ENCODE peak calls at places on chromosome 14, in six cellular contexts. One of them, this sample, is unnamed.

GRCh38 chr14:47675489-47676300 is at the start of gene MDGA2:
- DNase-seq in nephron progenitor cell: peak
- DNase-seq in A549: peak
- DNase-seq in transverse colon: no peak
- DNase-seq in AG10803: no peak
- DNase-seq in lower lobe of right lung: no peak
- DNase-seq in this sample: no peak

GRCh38 chr14:34981743-34982420 is 910 bp upstream of the SRP54 start:
- DNase-seq in nephron progenitor cell: peak
- DNase-seq in A549: peak
- DNase-seq in transverse colon: peak
- DNase-seq in AG10803: no peak
- DNase-seq in lower lobe of right lung: no peak
- DNase-seq in this sample: no peak

GRCh38 chr14:23052182-23052623 is 5.1 kb downstream of the CDH24 start:
- DNase-seq in nephron progenitor cell: peak
- DNase-seq in A549: peak
- DNase-seq in transverse colon: no peak
- DNase-seq in AG10803: no peak
- DNase-seq in lower lobe of right lung: no peak
- DNase-seq in this sample: peak

GRCh38 chr14:28577187-28577586 is 189.4 kb upstream of the FOXG1 start:
- DNase-seq in nephron progenitor cell: no peak
- DNase-seq in A549: no peak
- DNase-seq in transverse colon: no peak
- DNase-seq in AG10803: no peak
- DNase-seq in lower lobe of right lung: no peak
- DNase-seq in this sample: no peak

GRCh38 chr14:68397371-68397779 is 395.5 kb downstream of the ZFP36L1 start:
- DNase-seq in nephron progenitor cell: no peak
- DNase-seq in A549: no peak
- DNase-seq in transverse colon: peak
- DNase-seq in AG10803: peak
- DNase-seq in lower lobe of right lung: peak
- DNase-seq in this sample: no peak

GRCh38 chr14:104586832-104587620 is 7.5 kb downstream of the C14orf180 start:
- DNase-seq in nephron progenitor cell: no peak
- DNase-seq in A549: no peak
- DNase-seq in transverse colon: no peak
- DNase-seq in AG10803: peak
- DNase-seq in lower lobe of right lung: no peak
- DNase-seq in this sample: no peak

GRCh38 chr14:56812364-56813103 is 2.3 kb upstream of the OTX2 start:
- DNase-seq in nephron progenitor cell: peak
- DNase-seq in A549: no peak
- DNase-seq in transverse colon: no peak
- DNase-seq in AG10803: no peak
- DNase-seq in lower lobe of right lung: no peak
- DNase-seq in this sample: no peak

GRCh38 chr14:88296343-88296742 is 26.7 kb downstream of the KCNK10 start:
- DNase-seq in nephron progenitor cell: no peak
- DNase-seq in A549: no peak
- DNase-seq in transverse colon: no peak
- DNase-seq in AG10803: no peak
- DNase-seq in lower lobe of right lung: no peak
- DNase-seq in this sample: no peak

GRCh38 chr14:104441275-104442106 is 138.1 kb upstream of the C14orf180 start:
- DNase-seq in nephron progenitor cell: no peak
- DNase-seq in A549: no peak
- DNase-seq in transverse colon: no peak
- DNase-seq in AG10803: no peak
- DNase-seq in lower lobe of right lung: no peak
- DNase-seq in this sample: no peak

GRCh38 chr14:91327201-91327600 is 82.7 kb upstream of the GPR68 start:
- DNase-seq in nephron progenitor cell: no peak
- DNase-seq in A549: no peak
- DNase-seq in transverse colon: no peak
- DNase-seq in AG10803: no peak
- DNase-seq in lower lobe of right lung: no peak
- DNase-seq in this sample: no peak

GRCh38 chr14:27528328-27528727 is 930.5 kb upstream of the NOVA1 start:
- DNase-seq in nephron progenitor cell: peak
- DNase-seq in A549: peak
- DNase-seq in transverse colon: no peak
- DNase-seq in AG10803: peak
- DNase-seq in lower lobe of right lung: no peak
- DNase-seq in this sample: no peak

GRCh38 chr14:26323781-26324363 is 274.0 kb downstream of the NOVA1 start:
- DNase-seq in nephron progenitor cell: no peak
- DNase-seq in A549: no peak
- DNase-seq in transverse colon: no peak
- DNase-seq in AG10803: no peak
- DNase-seq in lower lobe of right lung: no peak
- DNase-seq in this sample: no peak

GRCh38 chr14:59093889-59094288 is 94.6 kb upstream of the DAAM1 start:
- DNase-seq in nephron progenitor cell: no peak
- DNase-seq in A549: no peak
- DNase-seq in transverse colon: no peak
- DNase-seq in AG10803: peak
- DNase-seq in lower lobe of right lung: no peak
- DNase-seq in this sample: no peak

GRCh38 chr14:29741909-29742401 is 185.7 kb downstream of the PRKD1 start:
- DNase-seq in nephron progenitor cell: no peak
- DNase-seq in A549: no peak
- DNase-seq in transverse colon: no peak
- DNase-seq in AG10803: peak
- DNase-seq in lower lobe of right lung: no peak
- DNase-seq in this sample: no peak

GRCh38 chr14:22303589-22304195 is 285.3 kb downstream of the DAD1 start:
- DNase-seq in nephron progenitor cell: no peak
- DNase-seq in A549: no peak
- DNase-seq in transverse colon: no peak
- DNase-seq in AG10803: peak
- DNase-seq in lower lobe of right lung: no peak
- DNase-seq in this sample: no peak

GRCh38 chr14:74786916-74787315 is 23.8 kb downstream of the YLPM1 start:
- DNase-seq in nephron progenitor cell: no peak
- DNase-seq in A549: no peak
- DNase-seq in transverse colon: no peak
- DNase-seq in AG10803: no peak
- DNase-seq in lower lobe of right lung: no peak
- DNase-seq in this sample: no peak

GRCh38 chr14:24098927-24099813 is 5.1 kb downstream of the PCK2 start:
- DNase-seq in nephron progenitor cell: no peak
- DNase-seq in A549: no peak
- DNase-seq in transverse colon: no peak
- DNase-seq in AG10803: no peak
- DNase-seq in lower lobe of right lung: no peak
- DNase-seq in this sample: no peak

GRCh38 chr14:80787876-80788275 is 153.7 kb downstream of the CEP128 start:
- DNase-seq in nephron progenitor cell: no peak
- DNase-seq in A549: no peak
- DNase-seq in transverse colon: no peak
- DNase-seq in AG10803: peak
- DNase-seq in lower lobe of right lung: no peak
- DNase-seq in this sample: no peak

GRCh38 chr14:31508140-31508539 is 20.3 kb upstream of the GPR33 start:
- DNase-seq in nephron progenitor cell: peak
- DNase-seq in A549: no peak
- DNase-seq in transverse colon: no peak
- DNase-seq in AG10803: no peak
- DNase-seq in lower lobe of right lung: no peak
- DNase-seq in this sample: no peak

GRCh38 chr14:104885973-104886689 is 21.1 kb downstream of the CEP170B start:
- DNase-seq in nephron progenitor cell: no peak
- DNase-seq in A549: no peak
- DNase-seq in transverse colon: peak
- DNase-seq in AG10803: no peak
- DNase-seq in lower lobe of right lung: peak
- DNase-seq in this sample: no peak

GRCh38 chr14:65330416-65330815 is 82.1 kb upstream of the FUT8 start:
- DNase-seq in nephron progenitor cell: no peak
- DNase-seq in A549: no peak
- DNase-seq in transverse colon: no peak
- DNase-seq in AG10803: no peak
- DNase-seq in lower lobe of right lung: no peak
- DNase-seq in this sample: no peak

GRCh38 chr14:50040401-50040775 is 76.0 kb downstream of the VCPKMT start:
- DNase-seq in nephron progenitor cell: no peak
- DNase-seq in A549: peak
- DNase-seq in transverse colon: peak
- DNase-seq in AG10803: peak
- DNase-seq in lower lobe of right lung: no peak
- DNase-seq in this sample: no peak

GRCh38 chr14:26597136-26598080 is at the start of gene NOVA1:
- DNase-seq in nephron progenitor cell: peak
- DNase-seq in A549: peak
- DNase-seq in transverse colon: peak
- DNase-seq in AG10803: no peak
- DNase-seq in lower lobe of right lung: peak
- DNase-seq in this sample: no peak

GRCh38 chr14:89575386-89576061 is 158.5 kb upstream of the FOXN3 start:
- DNase-seq in nephron progenitor cell: no peak
- DNase-seq in A549: no peak
- DNase-seq in transverse colon: no peak
- DNase-seq in AG10803: no peak
- DNase-seq in lower lobe of right lung: no peak
- DNase-seq in this sample: no peak

GRCh38 chr14:21070610-21071224 is 613 bp downstream of the ARHGEF40 start:
- DNase-seq in nephron progenitor cell: peak
- DNase-seq in A549: no peak
- DNase-seq in transverse colon: peak
- DNase-seq in AG10803: peak
- DNase-seq in lower lobe of right lung: no peak
- DNase-seq in this sample: no peak

GRCh38 chr14:23910876-23911210 is 42.7 kb upstream of the DHRS4 start:
- DNase-seq in nephron progenitor cell: no peak
- DNase-seq in A549: no peak
- DNase-seq in transverse colon: no peak
- DNase-seq in AG10803: no peak
- DNase-seq in lower lobe of right lung: no peak
- DNase-seq in this sample: no peak

GRCh38 chr14:99213101-99213500 is 58.9 kb downstream of the BCL11B start:
- DNase-seq in nephron progenitor cell: no peak
- DNase-seq in A549: no peak
- DNase-seq in transverse colon: no peak
- DNase-seq in AG10803: no peak
- DNase-seq in lower lobe of right lung: no peak
- DNase-seq in this sample: no peak

GRCh38 chr14:101084436-101084826 is 180.9 kb upstream of the RTL1 start:
- DNase-seq in nephron progenitor cell: no peak
- DNase-seq in A549: no peak
- DNase-seq in transverse colon: no peak
- DNase-seq in AG10803: no peak
- DNase-seq in lower lobe of right lung: no peak
- DNase-seq in this sample: no peak

GRCh38 chr14:101082036-101082435 is 178.5 kb upstream of the RTL1 start:
- DNase-seq in nephron progenitor cell: no peak
- DNase-seq in A549: no peak
- DNase-seq in transverse colon: no peak
- DNase-seq in AG10803: no peak
- DNase-seq in lower lobe of right lung: no peak
- DNase-seq in this sample: no peak

GRCh38 chr14:101080922-101081593 is 177.5 kb upstream of the RTL1 start:
- DNase-seq in nephron progenitor cell: no peak
- DNase-seq in A549: no peak
- DNase-seq in transverse colon: no peak
- DNase-seq in AG10803: no peak
- DNase-seq in lower lobe of right lung: no peak
- DNase-seq in this sample: no peak

GRCh38 chr14:101082436-101083384 is 179.2 kb upstream of the RTL1 start:
- DNase-seq in nephron progenitor cell: no peak
- DNase-seq in A549: no peak
- DNase-seq in transverse colon: no peak
- DNase-seq in AG10803: no peak
- DNase-seq in lower lobe of right lung: no peak
- DNase-seq in this sample: no peak

GRCh38 chr14:101083564-101084435 is 180.3 kb upstream of the RTL1 start:
- DNase-seq in nephron progenitor cell: no peak
- DNase-seq in A549: peak
- DNase-seq in transverse colon: peak
- DNase-seq in AG10803: no peak
- DNase-seq in lower lobe of right lung: no peak
- DNase-seq in this sample: no peak
- TF ChIP-seq CTCF in nephron progenitor cell: no peak
- TF ChIP-seq CTCF in A549: no peak
- TF ChIP-seq CTCF in transverse colon: no peak
- TF ChIP-seq CTCF in AG10803: no peak
- TF ChIP-seq CTCF in lower lobe of right lung: no peak
- TF ChIP-seq CTCF in this sample: no peak

GRCh38 chr14:77074969-77075368 is 23.1 kb upstream of the CIPC start:
- DNase-seq in nephron progenitor cell: no peak
- DNase-seq in A549: no peak
- DNase-seq in transverse colon: no peak
- DNase-seq in AG10803: no peak
- DNase-seq in lower lobe of right lung: no peak
- DNase-seq in this sample: no peak
- TF ChIP-seq CTCF in nephron progenitor cell: no peak
- TF ChIP-seq CTCF in A549: no peak
- TF ChIP-seq CTCF in transverse colon: no peak
- TF ChIP-seq CTCF in AG10803: no peak
- TF ChIP-seq CTCF in lower lobe of right lung: no peak
- TF ChIP-seq CTCF in this sample: no peak

GRCh38 chr14:55430024-55430690 is 10.3 kb downstream of the TBPL2 start:
- DNase-seq in nephron progenitor cell: no peak
- DNase-seq in A549: peak
- DNase-seq in transverse colon: peak
- DNase-seq in AG10803: peak
- DNase-seq in lower lobe of right lung: no peak
- DNase-seq in this sample: no peak
- TF ChIP-seq CTCF in nephron progenitor cell: peak
- TF ChIP-seq CTCF in A549: peak
- TF ChIP-seq CTCF in transverse colon: peak
- TF ChIP-seq CTCF in AG10803: peak
- TF ChIP-seq CTCF in lower lobe of right lung: peak
- TF ChIP-seq CTCF in this sample: peak

DNA sequence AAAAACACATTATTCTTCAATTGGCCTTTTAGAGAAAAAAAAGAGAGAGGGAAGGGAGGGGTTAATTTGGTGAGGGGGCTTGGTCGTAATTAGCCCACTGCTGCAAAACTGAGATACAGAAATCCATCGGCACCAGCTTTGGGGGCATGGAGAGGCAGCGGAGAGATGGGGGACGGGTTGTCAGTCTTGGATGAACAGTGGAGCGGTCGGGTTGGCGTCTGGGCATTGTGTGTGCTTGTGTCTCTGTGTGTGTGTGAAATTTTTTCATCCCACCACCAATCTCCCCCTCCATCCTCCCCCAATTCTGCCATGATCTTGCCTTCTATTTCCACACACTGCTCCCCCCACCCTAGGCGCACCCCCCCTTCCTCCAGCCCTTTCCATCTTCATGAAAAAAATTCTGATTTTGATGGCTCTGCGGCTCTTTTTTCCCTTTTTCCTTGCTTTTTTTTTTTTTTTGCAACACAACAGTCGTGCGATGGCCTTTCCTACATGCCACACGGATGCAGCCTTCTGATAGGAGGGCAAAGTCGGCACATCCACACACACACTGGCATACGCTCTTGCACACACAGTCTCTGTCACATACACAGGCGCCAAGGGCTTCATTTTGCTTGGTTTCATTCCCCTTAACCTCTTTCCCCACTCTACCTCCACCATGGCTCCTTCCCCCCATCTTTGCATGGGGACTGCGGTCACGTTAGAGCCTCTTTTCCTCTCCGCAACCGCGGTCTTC is 3.3 kb downstream of the NRXN3 start:
- DNase-seq in nephron progenitor cell: no peak
- DNase-seq in A549: no peak
- DNase-seq in transverse colon: no peak
- DNase-seq in AG10803: no peak
- DNase-seq in lower lobe of right lung: no peak
- DNase-seq in this sample: no peak
- TF ChIP-seq CTCF in nephron progenitor cell: no peak
- TF ChIP-seq CTCF in A549: no peak
- TF ChIP-seq CTCF in transverse colon: no peak
- TF ChIP-seq CTCF in AG10803: no peak
- TF ChIP-seq CTCF in lower lobe of right lung: no peak
- TF ChIP-seq CTCF in this sample: no peak

This sample was measured in D721Med.